ENCODE peak calls at places on chromosomes 12 and 14, in ten cellular contexts. Q is GM23338, K is endothelial cell of umbilical vein, Z is HepG2, F is mammary epithelial cell, C is K562, X is fibroblast of lung, B is hepatocyte, R is A673, A is DND-41. G is an unnamed sample.

GRCh38 chr14:70096866-70097265 is 91.9 kb downstream of the SLC8A3 start:
- DNase-seq in R (peak), Z (peak), Q (peak), A (no peak), F (no peak), C (no peak), B (peak), K (peak), X (no peak), G (no peak)

GRCh38 chr14:104891664-104892500 is 26.8 kb downstream of the CEP170B start:
- DNase-seq in A (no peak), C (no peak), Z (no peak), F (no peak), X (no peak), Q (no peak), B (peak), K (no peak), R (no peak), G (no peak)

GRCh38 chr12:52795694-52796428 is at the start of gene KRT3:
- DNase-seq in B (no peak), A (no peak), R (no peak), Q (no peak), K (no peak), Z (no peak), C (no peak), F (no peak), X (no peak), G (no peak)

GRCh38 chr14:52266782-52267181 is 716 bp upstream of the PTGDR start:
- DNase-seq in C (no peak), Z (no peak), B (no peak), Q (no peak), X (peak), A (no peak), K (no peak), R (no peak), F (peak), G (no peak)

GRCh38 chr14:38309522-38310262 is 53.8 kb upstream of the CLEC14A start:
- DNase-seq in X (peak), Z (no peak), B (no peak), Q (peak), K (no peak), A (no peak), C (no peak), F (no peak), R (peak), G (no peak)

GRCh38 chr12:47757360-47757839 is 1.3 kb downstream of the RAPGEF3 start:
- DNase-seq in A (no peak), Q (no peak), C (no peak), B (no peak), R (no peak), X (no peak), Z (no peak), F (no peak), K (no peak), G (no peak)

GRCh38 chr12:30792648-30793499 is 38.1 kb upstream of the CAPRIN2 start:
- DNase-seq in F (peak), A (no peak), X (peak), Z (peak), C (no peak), R (no peak), B (no peak), K (peak), Q (peak), G (no peak)

GRCh38 chr12:55188974-55189556 is 31.8 kb upstream of the OR10A7 start:
- DNase-seq in A (peak), C (peak), Z (peak), B (peak), R (peak), F (peak), K (peak), Q (peak), X (peak), G (peak)

GRCh38 chr14:75979641-75980422 is 2.0 kb downstream of the TGFB3 start:
- DNase-seq in Z (no peak), Q (no peak), R (no peak), C (no peak), X (no peak), A (no peak), F (no peak), B (no peak), K (no peak), G (no peak)

GRCh38 chr14:77141592-77142288 is at the start of gene ZDHHC22:
- DNase-seq in Z (no peak), B (no peak), K (no peak), X (no peak), C (no peak), Q (peak), F (no peak), A (no peak), R (no peak), G (no peak)

GRCh38 chr14:77140937-77141591 is 527 bp downstream of the ZDHHC22 start:
- DNase-seq in F (peak), C (peak), K (peak), A (no peak), Z (no peak), X (peak), B (peak), Q (peak), R (peak), G (no peak)

GRCh38 chr14:77139540-77140342 is 1.9 kb downstream of the ZDHHC22 start:
- DNase-seq in X (no peak), K (no peak), F (no peak), R (peak), B (peak), A (no peak), Q (peak), C (peak), Z (peak), G (no peak)

GRCh38 chr14:77139022-77139421 is 2.6 kb downstream of the ZDHHC22 start:
- DNase-seq in F (no peak), K (no peak), B (no peak), Q (no peak), X (no peak), Z (no peak), A (no peak), R (no peak), C (no peak), G (no peak)

GRCh38 chr14:77140343-77140936 is 1.2 kb downstream of the ZDHHC22 start:
- DNase-seq in Q (no peak), K (no peak), F (no peak), C (no peak), A (no peak), Z (no peak), X (no peak), B (no peak), R (peak), G (no peak)
- TF ChIP-seq EZH2 in Q (no peak), K (no peak), F (peak), C (no peak), A (no peak), Z (no peak), X (peak), B (peak), R (no peak), G (no peak)

GRCh38 chr14:91835920-91836843 is 31.2 kb downstream of the TC2N start:
- DNase-seq in X (no peak), Q (peak), F (peak), B (peak), R (peak), A (no peak), K (no peak), Z (no peak), C (peak), G (no peak)
- TF ChIP-seq EZH2 in X (peak), Q (no peak), F (no peak), B (peak), R (no peak), A (no peak), K (peak), Z (no peak), C (no peak), G (peak)

GRCh38 chr14:55129428-55130193 is 559 bp downstream of the LGALS3 start:
- DNase-seq in Z (peak), R (peak), X (peak), Q (peak), B (peak), C (peak), K (peak), F (peak), A (no peak), G (no peak)
- TF ChIP-seq EZH2 in Z (no peak), R (no peak), X (no peak), Q (no peak), B (peak), C (no peak), K (no peak), F (no peak), A (no peak), G (no peak)

GRCh38 chr12:62166525-62166924 is 93.7 kb upstream of the USP15 start:
- DNase-seq in B (no peak), A (no peak), Q (no peak), R (no peak), K (no peak), X (no peak), F (no peak), C (no peak), Z (no peak), G (no peak)

DNA sequence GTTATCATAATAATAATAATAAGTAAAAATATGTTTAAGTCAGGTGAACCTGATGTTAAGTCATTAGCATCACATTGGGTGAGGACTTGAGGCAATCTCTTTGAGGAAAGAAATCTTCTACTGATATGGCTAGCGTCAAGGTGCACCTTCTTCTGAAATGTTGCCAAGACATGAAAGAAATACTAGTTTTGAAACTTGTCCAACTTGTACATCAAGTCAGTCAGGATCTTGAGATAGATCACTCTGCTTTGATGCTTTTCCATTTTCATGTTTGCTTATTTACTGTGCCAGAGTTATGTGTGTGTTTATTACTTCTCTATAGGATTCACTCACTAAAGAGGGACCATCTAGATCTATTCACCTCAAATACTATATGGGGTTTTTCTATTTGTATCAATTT is 90.0 kb upstream of the USP15 start:
- DNase-seq in B (no peak), Q (no peak), C (no peak), A (no peak), X (no peak), K (no peak), R (no peak), F (no peak), Z (no peak), G (no peak)
- TF ChIP-seq EZH2 in B (no peak), Q (no peak), C (no peak), A (no peak), X (no peak), K (no peak), R (no peak), F (no peak), Z (no peak), G (no peak)

DNA sequence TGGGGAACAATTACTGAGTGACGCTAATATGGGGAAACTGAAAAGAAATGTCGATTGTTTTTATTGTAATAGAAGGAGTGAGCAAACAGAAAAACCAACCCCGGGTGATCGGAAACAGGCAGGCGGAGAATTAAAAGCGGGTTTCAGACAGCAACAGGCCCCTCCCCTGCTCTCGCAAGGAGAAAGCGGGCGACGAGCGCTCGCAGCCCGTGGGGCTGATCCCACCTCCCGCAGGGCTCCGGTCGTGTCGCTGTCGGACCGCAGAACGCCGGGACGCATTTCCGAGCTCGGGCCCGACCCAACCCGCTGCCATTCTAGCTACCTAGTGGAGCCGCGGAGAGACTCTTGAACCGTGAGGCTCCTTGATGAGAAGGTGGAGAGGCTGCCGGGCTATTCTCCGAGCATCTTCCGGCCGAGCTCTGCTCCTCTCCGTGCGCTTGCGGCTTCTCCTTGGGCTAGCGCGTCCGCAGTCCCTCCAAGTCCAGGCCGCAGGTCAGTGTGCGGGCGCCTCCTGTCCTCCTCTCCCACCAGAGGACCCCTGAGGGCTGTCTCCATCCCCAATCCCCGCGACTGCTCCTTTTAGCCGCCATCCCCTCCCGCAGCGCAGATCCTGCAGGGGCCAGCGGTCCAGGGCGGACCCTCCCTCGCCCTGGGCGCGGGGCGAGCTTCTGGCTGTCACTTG is 4.1 kb upstream of the PAX9 start:
- DNase-seq in B (peak), A (no peak), R (peak), K (no peak), Z (no peak), C (no peak), Q (peak), X (no peak), F (no peak), G (no peak)
- TF ChIP-seq EZH2 in B (peak), A (no peak), R (no peak), K (peak), Z (peak), C (no peak), Q (peak), X (peak), F (peak), G (no peak)

GRCh38 chr12:57476162-57476992 is 3.3 kb downstream of the ARHGAP9 start:
- DNase-seq in B (no peak), R (no peak), Z (no peak), K (no peak), A (peak), F (no peak), C (no peak), X (no peak), Q (peak), G (no peak)
- TF ChIP-seq EZH2 in B (peak), R (no peak), Z (no peak), K (peak), A (no peak), F (peak), C (no peak), X (no peak), Q (no peak), G (no peak)

DNA sequence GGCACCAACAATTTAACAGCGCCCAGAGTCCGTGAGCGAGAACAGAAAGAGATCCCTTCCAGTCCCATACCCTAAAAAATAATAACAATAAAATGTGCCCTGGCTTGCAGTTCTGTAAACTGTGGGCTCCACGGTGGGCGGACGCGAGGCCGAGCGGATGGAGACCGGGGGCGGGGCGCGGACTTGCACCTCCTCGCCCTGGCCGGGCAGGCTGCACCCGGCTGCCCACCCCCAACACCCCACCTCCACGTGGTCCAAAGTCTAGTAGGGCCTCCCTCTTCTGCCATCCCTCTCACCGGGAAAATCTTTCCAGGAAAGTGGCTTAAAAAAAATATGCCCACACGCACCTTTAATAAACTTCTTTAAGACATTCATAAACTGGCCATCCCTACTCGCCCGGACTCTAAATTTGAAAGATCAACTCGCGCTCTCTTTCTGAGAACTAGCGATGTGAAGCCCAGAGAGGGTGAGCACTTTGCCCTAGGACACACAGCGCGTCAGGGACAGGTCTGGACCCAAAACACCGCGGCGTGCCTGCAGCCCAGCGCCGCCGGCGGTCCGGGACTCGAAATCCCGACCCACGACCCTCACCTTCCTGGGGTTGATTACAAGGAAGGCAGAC is 1.8 kb upstream of the BCL11B start:
- DNase-seq in Q (peak), A (no peak), B (peak), K (no peak), F (peak), C (no peak), X (peak), R (peak), Z (peak), G (no peak)
- TF ChIP-seq EZH2 in Q (no peak), A (no peak), B (no peak), K (no peak), F (no peak), C (no peak), X (peak), R (no peak), Z (no peak), G (no peak)